ENCODE peak calls at places on chromosomes 1 and 21, in four cellular contexts. Q is H9, M is mesendoderm, V is H1. G is an unnamed sample.

GRCh38 chr1:28087614-28088167 is 719 bp downstream of the EYA3 start:
- DNase-seq in Q (no peak), M (peak; percentile 49), V (no peak), G (no peak)

GRCh38 chr1:159828916-159829634 is 2.4 kb downstream of the SLAMF8 start:
- DNase-seq in Q (peak; percentile 74), M (peak; percentile 79), V (no peak), G (peak; percentile 48)

GRCh38 chr21:45020629-45021427 is 53.6 kb upstream of the ADARB1 start:
- DNase-seq in Q (no peak), M (no peak), V (no peak), G (no peak)

GRCh38 chr1:61639218-61639617 is 85.7 kb downstream of the TM2D1 start:
- DNase-seq in Q (no peak), M (no peak), V (no peak), G (no peak)

GRCh38 chr1:43319288-43319687 is 18.3 kb upstream of the MPL start:
- DNase-seq in Q (no peak), M (no peak), V (no peak), G (no peak)

GRCh38 chr1:91751281-91751680 is 134.7 kb downstream of the TGFBR3 start:
- DNase-seq in Q (no peak), M (no peak), V (no peak), G (no peak)

GRCh38 chr1:36825226-36825625 is 209.1 kb downstream of the GRIK3 start:
- DNase-seq in Q (no peak), M (peak; percentile 18), V (no peak), G (no peak)

GRCh38 chr21:21860888-21861287 is 862.7 kb downstream of the NCAM2 start:
- DNase-seq in Q (no peak), M (peak; percentile 11), V (no peak), G (peak; percentile 7)

GRCh38 chr1:246506440-246506784 is 667 bp downstream of the SMYD3 start:
- DNase-seq in Q (no peak), M (peak; percentile 11), V (no peak), G (no peak)

GRCh38 chr1:203570805-203571204 is 55.8 kb upstream of the ATP2B4 start:
- DNase-seq in Q (no peak), M (no peak), V (no peak), G (no peak)

GRCh38 chr1:121546830-121547680 is 362.3 kb downstream of the SRGAP2C start:
- DNase-seq in Q (no peak), M (no peak), V (no peak), G (no peak)

GRCh38 chr1:95013948-95014574 is 58.7 kb downstream of the ALG14 start:
- DNase-seq in Q (no peak), M (no peak), V (no peak), G (no peak)

GRCh38 chr21:29187939-29188338 is 57.5 kb downstream of the MAP3K7CL start:
- DNase-seq in Q (no peak), M (no peak), V (no peak), G (peak; percentile 67)

GRCh38 chr1:102191723-102192122 is 195.0 kb upstream of the OLFM3 start:
- DNase-seq in Q (peak; percentile 40), M (peak; percentile 78), V (no peak), G (peak; percentile 26)

GRCh38 chr21:45294509-45295291 is 7.0 kb upstream of the POFUT2 start:
- DNase-seq in Q (peak; percentile 74), M (peak; percentile 91), V (no peak), G (peak; percentile 56)

GRCh38 chr1:214537219-214537618 is 14.2 kb downstream of the PTPN14 start:
- DNase-seq in Q (no peak), M (no peak), V (no peak), G (no peak)

GRCh38 chr1:12195416-12195815 is 28.6 kb downstream of the TNFRSF1B start:
- DNase-seq in Q (no peak), M (no peak), V (no peak), G (no peak)

GRCh38 chr1:201625711-201626300 is 86.9 kb downstream of the NAV1 start:
- DNase-seq in Q (no peak), M (no peak), V (no peak), G (no peak)

GRCh38 chr1:213415686-213416380 is 364.8 kb downstream of the RPS6KC1 start:
- DNase-seq in Q (no peak), M (peak; percentile 34), V (no peak), G (peak; percentile 80)

GRCh38 chr1:2086446-2087082 is 36.4 kb downstream of the PRKCZ start:
- DNase-seq in Q (no peak), M (no peak), V (no peak), G (no peak)

GRCh38 chr1:165686121-165686970 is 12.0 kb downstream of the ALDH9A1 start:
- DNase-seq in Q (peak; percentile 34), M (peak; percentile 69), V (peak; percentile 19), G (no peak)

GRCh38 chr1:221418346-221418745 is 323.5 kb downstream of the DUSP10 start:
- DNase-seq in Q (no peak), M (no peak), V (no peak), G (no peak)

DNA sequence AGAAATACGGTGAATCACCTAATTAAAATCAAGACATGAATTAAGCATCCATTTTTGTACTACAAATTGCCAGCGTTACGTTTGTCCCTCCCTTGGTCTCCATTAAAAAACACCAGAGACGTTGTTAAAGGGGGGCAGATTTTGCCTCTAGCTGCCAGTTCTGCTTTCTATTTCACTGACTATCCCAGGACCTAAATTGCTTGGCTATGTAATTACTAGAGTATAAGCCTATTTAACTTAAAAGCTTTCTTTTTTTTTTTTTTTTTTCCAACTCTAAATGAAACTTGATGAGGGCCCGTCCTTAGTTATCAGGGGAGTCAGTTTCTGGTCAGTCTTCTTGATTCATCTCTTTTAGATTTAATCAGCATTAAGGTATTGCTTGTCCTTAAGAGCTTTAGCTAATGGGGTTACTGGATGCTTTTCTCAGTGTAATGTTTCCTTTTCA is 1.1 kb downstream of the LMO4 start:
- DNase-seq in Q (no peak), M (peak; percentile 28), V (no peak), G (peak; percentile 36)
- H4K8ac ChIP-seq in Q (no peak overlapping the region), M (no peak overlapping the region), V (no peak overlapping the region), G (no peak overlapping the region)

DNA sequence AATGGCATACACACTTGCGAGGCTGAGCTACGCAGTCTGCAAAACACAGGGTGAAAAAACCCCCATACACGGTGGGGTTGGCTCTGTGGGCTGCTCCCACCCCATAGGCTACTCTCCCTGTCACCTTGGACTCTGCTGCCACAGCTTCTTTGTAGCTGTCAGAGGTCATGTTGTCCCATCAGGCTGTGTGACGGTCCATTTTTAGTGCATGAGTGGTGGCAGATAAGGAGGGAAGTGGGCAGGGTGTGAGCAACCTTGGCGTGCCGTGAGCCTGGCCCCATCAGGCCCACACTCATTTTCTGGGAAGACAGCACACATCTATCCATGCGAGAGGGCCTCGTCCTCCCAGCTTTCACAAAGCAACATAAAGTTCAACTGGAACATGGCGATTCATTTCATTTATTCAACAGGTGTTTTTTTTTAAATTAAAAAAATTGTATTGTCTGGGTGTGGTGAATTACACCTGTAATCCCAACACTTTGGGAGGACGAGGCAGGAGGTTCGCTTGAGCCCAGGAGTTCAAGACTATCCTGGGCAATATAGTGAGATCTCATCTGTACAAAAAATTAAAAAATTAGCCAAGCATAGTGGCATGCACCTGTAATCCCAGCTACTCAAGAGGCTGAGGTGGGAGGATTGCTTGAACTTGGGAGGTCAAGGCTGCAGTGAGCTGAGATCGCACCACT is 9.5 kb downstream of the GPR137B start:
- DNase-seq in Q (no peak), M (no peak), V (no peak), G (no peak)
- H3K79me1 ChIP-seq in Q (no peaks in the 10 kb centered on the region), M (no peaks in the 10 kb centered on the region), V (peaks cover 6% of the 10 kb centered on the region), G (no peaks in the 10 kb centered on the region)

GRCh38 chr1:13589403-13589802 is 5.8 kb downstream of the PDPN start:
- DNase-seq in Q (no peak), M (no peak), V (no peak), G (no peak)
- H3K79me2 ChIP-seq in Q (peaks cover 17% of the 10 kb centered on the region), M (peaks cover 12% of the 10 kb centered on the region), V (peaks cover 90% of the 10 kb centered on the region), G (peaks cover under 1% of the 10 kb centered on the region)

GRCh38 chr1:233625510-233625981 is 11.6 kb downstream of the KCNK1 start:
- DNase-seq in Q (no peak), M (no peak), V (no peak), G (no peak)
- H4K8ac ChIP-seq in Q (no peak overlapping the region), M (no peak overlapping the region), V (no peak overlapping the region), G (no peak overlapping the region)

DNA sequence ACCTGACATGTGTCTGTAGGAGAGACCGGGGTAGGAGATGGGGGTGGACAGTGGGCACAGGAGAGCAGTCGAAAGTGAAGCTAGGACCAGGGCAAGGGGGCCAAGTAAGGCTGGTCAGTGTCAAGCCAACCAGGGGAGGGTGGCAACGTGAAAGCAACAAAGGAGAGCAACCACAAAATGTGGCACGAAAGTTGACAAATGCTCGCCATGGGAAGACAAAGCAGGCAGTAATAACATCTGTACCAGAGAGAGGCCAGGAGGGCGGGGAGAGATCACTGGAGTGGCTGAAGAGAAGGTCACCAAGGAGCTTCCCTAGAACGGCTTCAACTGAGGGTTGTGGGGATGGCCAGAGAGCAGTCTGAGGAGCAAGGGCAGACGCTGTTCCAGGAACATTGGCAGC is 17.0 kb downstream of the QSOX1 start:
- DNase-seq in Q (no peak), M (no peak), V (no peak), G (no peak)
- H3K79me1 ChIP-seq in Q (no peaks in the 10 kb centered on the region), M (no peaks in the 10 kb centered on the region), V (peaks cover 9% of the 10 kb centered on the region), G (no peaks in the 10 kb centered on the region)

GRCh38 chr1:240682166-240682565 is 70.2 kb upstream of the GREM2 start:
- DNase-seq in Q (no peak), M (no peak), V (no peak), G (no peak)
- H3K79me2 ChIP-seq in Q (no peaks in the 10 kb centered on the region), M (no peaks in the 10 kb centered on the region), V (no peaks in the 10 kb centered on the region), G (no peaks in the 10 kb centered on the region)

GRCh38 chr1:184759651-184760050 is 5.0 kb upstream of the EDEM3 start:
- DNase-seq in Q (no peak), M (no peak), V (no peak), G (peak; percentile 89)

GRCh38 chr1:184769241-184769640 is 14.6 kb upstream of the EDEM3 start:
- DNase-seq in Q (no peak), M (no peak), V (no peak), G (no peak)

GRCh38 chr1:184759097-184759496 is 4.4 kb upstream of the EDEM3 start:
- DNase-seq in Q (no peak), M (no peak), V (no peak), G (no peak)

GRCh38 chr1:184768467-184768866 is 13.8 kb upstream of the EDEM3 start:
- DNase-seq in Q (no peak), M (no peak), V (no peak), G (no peak)

GRCh38 chr1:184764483-184764882 is 9.8 kb upstream of the EDEM3 start:
- DNase-seq in Q (no peak), M (no peak), V (no peak), G (no peak)
- H4K8ac ChIP-seq in Q (no peak overlapping the region), M (no peak overlapping the region), V (no peak overlapping the region), G (no peak overlapping the region)

GRCh38 chr21:43934716-43935705 is 70.0 kb downstream of the AGPAT3 start:
- DNase-seq in Q (no peak), M (no peak), V (no peak), G (no peak)
- H3K79me1 ChIP-seq in Q (no peaks in the 10 kb centered on the region), M (no peaks in the 10 kb centered on the region), V (no peaks in the 10 kb centered on the region), G (no peaks in the 10 kb centered on the region)